ENCODE peak calls at places on chromosomes 11 and 22, in ten cellular contexts. H, N, R, D, G, V, P, Y, W and E are unnamed samples.

GRCh38 chr11:116688202-116688540 is 84.6 kb downstream of the BUD13 start:
- DNase-seq in N (no peak), R (no peak), D (no peak), H (no peak), W (no peak), G (no peak), P (no peak), V (no peak), Y (no peak), E (no peak)

GRCh38 chr11:19344661-19345518 is 104.1 kb upstream of the E2F8 start:
- DNase-seq in N (peak; percentile 58), W (peak; percentile 29), R (no peak), Y (peak; percentile 67), G (peak; percentile 34), H (peak; percentile 73), D (peak; percentile 81), V (no peak), P (no peak), E (peak; percentile 35)

GRCh38 chr11:126344291-126344970 is 11.1 kb upstream of the ST3GAL4 start:
- DNase-seq in N (no peak), P (no peak), G (no peak), D (no peak), V (no peak), R (no peak), W (no peak), H (no peak), Y (no peak), E (no peak)

GRCh38 chr22:45428391-45429385 is 15.2 kb downstream of the RIBC2 start:
- DNase-seq in P (no peak), N (no peak), R (no peak), Y (no peak), V (no peak), H (no peak), W (no peak), D (no peak), G (no peak), E (no peak)

GRCh38 chr11:102936864-102937509 is 18.5 kb downstream of the MMP13 start:
- DNase-seq in Y (no peak), G (no peak), R (no peak), P (no peak), D (no peak), W (no peak), N (no peak), V (no peak), H (no peak), E (no peak)

GRCh38 chr11:95375881-95376280 is 144.9 kb upstream of the SESN3 start:
- DNase-seq in P (peak; percentile 25), V (no peak), H (peak; percentile 70), G (no peak), N (no peak), W (no peak), Y (no peak), R (no peak), D (peak; percentile 85), E (no peak)

GRCh38 chr11:44190883-44191230 is 95.4 kb downstream of the EXT2 start:
- DNase-seq in H (no peak), G (no peak), W (no peak), N (no peak), V (no peak), D (no peak), R (no peak), Y (no peak), P (no peak), E (no peak)

GRCh38 chr11:37988031-37988430 is 1390.0 kb upstream of the RAG2 start:
- DNase-seq in H (peak; percentile 98), Y (no peak), V (no peak), W (no peak), N (no peak), G (peak; percentile 13), R (no peak), D (no peak), P (no peak), E (no peak)

GRCh38 chr11:42976636-42977217 is 335.1 kb upstream of the API5 start:
- DNase-seq in R (no peak), D (no peak), H (no peak), P (no peak), V (no peak), Y (no peak), W (no peak), N (no peak), G (no peak), E (no peak)

GRCh38 chr11:77287615-77288273 is 13.7 kb downstream of the GDPD4 start:
- DNase-seq in Y (no peak), D (peak; percentile 87), R (no peak), V (no peak), H (peak; percentile 73), P (peak; percentile 89), N (no peak), G (no peak), W (no peak), E (no peak)

GRCh38 chr11:78230161-78230877 is 41.6 kb downstream of the USP35 start:
- DNase-seq in D (no peak), P (no peak), W (no peak), H (peak; percentile 20), R (no peak), G (peak; percentile 67), N (no peak), V (no peak), Y (peak; percentile 1), E (no peak)

GRCh38 chr22:37972527-37972926 is 11.8 kb downstream of the SOX10 start:
- DNase-seq in N (no peak), W (no peak), H (no peak), V (no peak), Y (peak; percentile 53), P (no peak), D (no peak), G (no peak), R (no peak), E (no peak)

GRCh38 chr22:45608763-45609180 is 62.9 kb upstream of the ATXN10 start:
- DNase-seq in P (peak; percentile 87), V (no peak), N (no peak), H (no peak), D (peak; percentile 61), R (no peak), Y (no peak), W (no peak), G (no peak), E (no peak)

GRCh38 chr11:118921121-118921928 is 4.4 kb downstream of the BCL9L start:
- DNase-seq in G (peak; percentile 54), P (no peak), D (peak; percentile 71), H (peak; percentile 96), R (no peak), W (peak; percentile 68), N (no peak), V (peak; percentile 68), Y (no peak), E (no peak)

GRCh38 chr22:43001271-43002197 is 13.4 kb downstream of the PACSIN2 start:
- DNase-seq in G (no peak), H (peak; percentile 73), D (no peak), N (no peak), P (no peak), R (no peak), V (no peak), W (no peak), Y (no peak), E (no peak)

GRCh38 chr22:30159561-30160353 is 79.5 kb downstream of the HORMAD2 start:
- DNase-seq in R (no peak), P (no peak), D (peak; percentile 58), Y (no peak), G (no peak), H (peak; percentile 85), V (no peak), N (no peak), W (no peak), E (no peak)